ENCODE peak calls at places on chromosomes 2 and 18, in seven cellular contexts. Q, Z, D, T, B, F and E are unnamed samples.

GRCh38 chr2:236715511-236715961 is 145.9 kb downstream of the ACKR3 start:
- DNase-seq in D (peak), Q (no peak), Z (no peak), B (no peak), T (peak), F (peak), E (peak)

GRCh38 chr2:182618672-182619079 is 97.4 kb upstream of the DNAJC10 start:
- DNase-seq in F (no peak), D (no peak), T (peak), Z (no peak), Q (no peak), B (no peak), E (no peak)

GRCh38 chr2:18272148-18272494 is 288.3 kb downstream of the RDH14 start:
- DNase-seq in Q (no peak), D (no peak), Z (no peak), T (no peak), B (no peak), F (no peak), E (no peak)

GRCh38 chr2:137023205-137023604 is 257.9 kb downstream of the THSD7B start:
- DNase-seq in D (no peak), B (no peak), F (no peak), Z (no peak), T (no peak), Q (no peak), E (no peak)

GRCh38 chr2:85716346-85716880 is 22.3 kb downstream of the GNLY start:
- DNase-seq in Q (no peak), T (no peak), D (no peak), F (peak), B (no peak), Z (no peak), E (no peak)

GRCh38 chr2:191831410-191831994 is 15.4 kb downstream of the CAVIN2 start:
- DNase-seq in F (no peak), B (no peak), T (no peak), Q (no peak), Z (no peak), D (peak), E (peak)

GRCh38 chr2:174827371-174828369 is 63.4 kb upstream of the CHRNA1 start:
- DNase-seq in F (no peak), Z (no peak), B (peak), T (peak), D (peak), Q (no peak), E (peak)

GRCh38 chr2:9296559-9296958 is 89.9 kb downstream of the ASAP2 start:
- DNase-seq in F (no peak), T (no peak), Q (no peak), B (no peak), D (no peak), Z (no peak), E (no peak)

GRCh38 chr2:28088970-28089369 is 198.4 kb downstream of the BABAM2 start:
- DNase-seq in B (no peak), Q (no peak), T (peak), F (no peak), D (no peak), Z (no peak), E (no peak)

GRCh38 chr2:42367835-42368234 is 6.8 kb upstream of the COX7A2L start:
- DNase-seq in T (no peak), F (no peak), D (no peak), B (no peak), Q (no peak), Z (no peak), E (no peak)

GRCh38 chr2:28469304-28469703 is 26.6 kb upstream of the PLB1 start:
- DNase-seq in T (peak), D (no peak), B (no peak), Z (no peak), Q (no peak), F (no peak), E (no peak)

GRCh38 chr18:21203842-21204241 is 38.2 kb upstream of the GREB1L start:
- DNase-seq in Q (no peak), Z (no peak), D (no peak), B (no peak), F (no peak), T (no peak), E (peak)

GRCh38 chr18:36843784-36844183 is 14.9 kb downstream of the KIAA1328 start:
- DNase-seq in D (no peak), F (no peak), T (no peak), Q (no peak), B (no peak), Z (no peak), E (no peak)

GRCh38 chr18:48441405-48441881 is 32.3 kb upstream of the ZBTB7C start:
- DNase-seq in D (peak), T (no peak), Q (peak), F (no peak), Z (no peak), B (peak), E (peak)

GRCh38 chr2:217142649-217143266 is 282.9 kb upstream of the TNP1 start:
- DNase-seq in Z (no peak), B (no peak), T (no peak), D (peak), Q (peak), F (no peak), E (peak)

GRCh38 chr2:19580264-19580663 is 221.8 kb upstream of the OSR1 start:
- DNase-seq in Z (no peak), T (no peak), B (no peak), D (no peak), F (no peak), Q (no peak), E (no peak)